ENCODE peak calls at places on chromosomes 11 and 22, in ten cellular contexts. L is NCI-H526; F is NCI-H69; O is NCI-H1417; U is activated CD4-positive, CD25-positive, alpha-beta regulatory T cell; K is cortex of kidney; S is stimulated activated CD8-positive, alpha-beta memory T cell treated with anti-CD3 and anti-CD28 coated beads, Interleukin-4, amount 100 ng/mL, for 1 hour; W is NCI-H510A treated with DMSO at 0.1 percent for 48 hours; P is activated naive CD4-positive, alpha-beta T cell; N is NAMALWA. H is an unnamed sample.

GRCh38 chr11:116217006-116217405 is 555.8 kb downstream of the BUD13 start:
- DNase-seq in K (no peak), O (peak), P (no peak), F (peak), L (peak), W (peak), U (no peak), N (peak), S (no peak), H (no peak)

GRCh38 chr11:69486056-69486772 is 4.8 kb downstream of the LINC01488 start:
- DNase-seq in F (no peak), L (no peak), S (no peak), W (no peak), U (no peak), P (no peak), N (no peak), O (no peak), K (no peak), H (no peak)

GRCh38 chr22:43848366-43849171 is 13.7 kb downstream of the SULT4A1 start:
- DNase-seq in F (peak), W (peak), N (no peak), S (no peak), U (no peak), O (peak), P (no peak), L (no peak), K (no peak), H (peak)

GRCh38 chr11:30314625-30315024 is 8.3 kb upstream of the ARL14EP start:
- DNase-seq in U (no peak), P (no peak), N (peak), K (no peak), F (peak), L (no peak), O (no peak), W (no peak), S (no peak), H (no peak)

GRCh38 chr11:133936551-133936950 is 20.2 kb downstream of the IGSF9B start:
- DNase-seq in U (no peak), W (no peak), K (no peak), F (no peak), S (no peak), L (no peak), O (no peak), P (no peak), N (no peak), H (no peak)

GRCh38 chr11:47905358-47906059 is 57.4 kb upstream of the NUP160 start:
- DNase-seq in O (no peak), K (no peak), L (no peak), N (no peak), W (no peak), U (no peak), F (no peak), S (no peak), P (no peak), H (no peak)

GRCh38 chr11:65529475-65530156 is 4.7 kb downstream of the SCYL1 start:
- DNase-seq in O (no peak), K (no peak), W (no peak), P (no peak), U (no peak), N (no peak), L (no peak), F (no peak), S (no peak), H (no peak)

GRCh38 chr22:24428751-24429410 is 1.5 kb downstream of the ADORA2A start:
- DNase-seq in O (no peak), P (no peak), W (no peak), N (peak), U (no peak), L (no peak), F (peak), S (no peak), K (no peak), H (no peak)

GRCh38 chr11:66288138-66288865 is 641 bp downstream of the YIF1A start:
- DNase-seq in P (no peak), K (no peak), L (no peak), F (peak), S (no peak), N (peak), U (no peak), O (peak), W (no peak), H (no peak)

GRCh38 chr11:115530752-115531151 is 26.5 kb upstream of the CADM1 start:
- DNase-seq in F (peak), L (no peak), K (no peak), W (no peak), P (no peak), O (no peak), N (peak), U (no peak), S (no peak), H (no peak)

GRCh38 chr22:17234144-17234623 is 14.9 kb upstream of the ADA2 start:
- DNase-seq in F (no peak), O (no peak), P (no peak), N (no peak), L (no peak), S (no peak), W (no peak), U (no peak), K (no peak), H (no peak)

GRCh38 chr22:36910461-36910860 is 3.0 kb upstream of the CSF2RB start:
- DNase-seq in N (no peak), K (no peak), S (no peak), W (no peak), F (no peak), P (no peak), L (no peak), U (no peak), O (no peak), H (no peak)

GRCh38 chr11:120043323-120043945 is 94.5 kb downstream of the TRIM29 start:
- DNase-seq in W (no peak), F (no peak), U (no peak), L (no peak), S (no peak), K (no peak), N (no peak), O (no peak), P (no peak), H (no peak)

GRCh38 chr11:6693342-6694228 is 10.4 kb upstream of the MRPL17 start:
- DNase-seq in W (no peak), S (no peak), K (no peak), O (no peak), P (peak), L (no peak), F (no peak), U (no peak), N (no peak), H (no peak)

GRCh38 chr22:37309221-37310074 is 27.1 kb downstream of the CYTH4 start:
- DNase-seq in L (no peak), U (no peak), P (peak), K (no peak), F (no peak), O (no peak), W (no peak), N (peak), S (peak), H (no peak)

GRCh38 chr11:88414385-88414861 is 76.9 kb upstream of the CTSC start:
- DNase-seq in N (no peak), U (no peak), O (peak), S (no peak), L (no peak), P (no peak), K (no peak), F (peak), W (peak), H (no peak)

GRCh38 chr22:47209547-47210023 is 447.1 kb downstream of the TBC1D22A start:
- DNase-seq in U (no peak), K (no peak), P (no peak), F (no peak), O (no peak), W (no peak), N (no peak), S (no peak), L (no peak), H (no peak)

GRCh38 chr11:12449961-12450715 is 72.8 kb downstream of the PARVA start:
- DNase-seq in L (no peak), P (no peak), W (no peak), F (no peak), U (no peak), K (no peak), N (no peak), S (no peak), O (no peak), H (no peak)

GRCh38 chr11:80086496-80087055 is 645.7 kb upstream of the TENM4 start:
- DNase-seq in F (no peak), W (no peak), N (no peak), U (no peak), O (no peak), P (no peak), K (no peak), L (no peak), S (no peak), H (no peak)

GRCh38 chr22:18060646-18061620 is 16.9 kb upstream of the PEX26 start:
- DNase-seq in K (no peak), W (no peak), F (no peak), U (no peak), S (no peak), P (no peak), O (no peak), L (no peak), N (no peak), H (no peak)

GRCh38 chr22:38317995-38318715 is 922 bp upstream of the CSNK1E start:
- DNase-seq in K (no peak), L (peak), P (no peak), O (peak), S (no peak), F (peak), N (no peak), W (peak), U (no peak), H (no peak)

GRCh38 chr11:34250732-34251639 is 106.8 kb downstream of the ABTB2 start:
- DNase-seq in F (peak), P (peak), S (peak), K (no peak), N (peak), W (no peak), L (no peak), O (peak), U (peak), H (no peak)

GRCh38 chr11:121448431-121448941 is 3.6 kb upstream of the SORL1 start:
- DNase-seq in N (peak), F (no peak), L (no peak), O (no peak), U (no peak), W (no peak), S (no peak), P (no peak), K (no peak), H (no peak)

GRCh38 chr11:45383229-45383628 is 97.1 kb upstream of the SYT13 start:
- DNase-seq in S (no peak), O (no peak), P (no peak), F (peak), N (no peak), K (no peak), L (no peak), W (no peak), U (no peak), H (no peak)

GRCh38 chr11:69076129-69076791 is 27.5 kb downstream of the TPCN2 start:
- DNase-seq in O (no peak), F (no peak), P (no peak), N (no peak), L (no peak), S (no peak), W (no peak), K (no peak), U (no peak), H (no peak)

GRCh38 chr22:47417699-47418098 is 655.2 kb downstream of the TBC1D22A start:
- DNase-seq in U (no peak), K (no peak), W (no peak), N (no peak), L (no peak), F (no peak), P (no peak), O (no peak), S (no peak), H (no peak)

GRCh38 chr11:22337571-22338464 is at the start of gene SLC17A6:
- DNase-seq in U (no peak), P (no peak), W (peak), O (peak), S (no peak), L (peak), F (peak), N (peak), K (no peak), H (peak)

GRCh38 chr11:111663820-111664219 is 61.6 kb downstream of the SIK2 start:
- DNase-seq in L (no peak), W (no peak), U (no peak), F (peak), O (no peak), N (no peak), K (no peak), S (no peak), P (no peak), H (no peak)

GRCh38 chr22:24580276-24580675 is 12.6 kb downstream of the LRRC75B start:
- DNase-seq in P (no peak), K (no peak), O (no peak), L (no peak), W (no peak), F (no peak), N (no peak), S (no peak), U (no peak), H (no peak)

GRCh38 chr11:62370743-62371440 is 33.6 kb downstream of the ASRGL1 start:
- DNase-seq in W (no peak), P (no peak), O (no peak), S (no peak), U (no peak), L (no peak), F (no peak), K (no peak), N (no peak), H (no peak)

GRCh38 chr22:50544078-50544745 is 1.5 kb upstream of the KLHDC7B start:
- DNase-seq in S (peak), N (peak), U (peak), F (peak), W (peak), K (no peak), L (peak), O (peak), P (peak), H (no peak)